ENCODE peak calls at places on chromosomes 11 and 22, in six cellular contexts. C, P, R, J, O and F are unnamed samples.

GRCh38 chr11:2156416-2157182 is 4.4 kb downstream of the INS start:
- DNase-seq in C (peak; percentile 17), P (peak; percentile 76), R (peak; percentile 76), J (no peak), O (peak; percentile 49), F (peak; percentile 71)

GRCh38 chr22:32618461-32619140 is 144.0 kb downstream of the FBXO7 start:
- DNase-seq in C (no peak), P (no peak), R (no peak), J (peak; percentile 90), O (no peak), F (no peak)

GRCh38 chr11:73414977-73415492 is 38.8 kb downstream of the RELT start:
- DNase-seq in C (peak; percentile 77), P (no peak), R (no peak), J (no peak), O (no peak), F (peak; percentile 19)

GRCh38 chr11:10441652-10442503 is 13.2 kb upstream of the AMPD3 start:
- DNase-seq in C (peak; percentile 45), P (no peak), R (no peak), J (no peak), O (no peak), F (no peak)

GRCh38 chr22:31139866-31140716 is at the start of gene PLA2G3:
- DNase-seq in C (peak; percentile 65), P (peak; percentile 19), R (no peak), J (no peak), O (no peak), F (no peak)

GRCh38 chr11:12241401-12241800 is 131.0 kb downstream of the MICAL2 start:
- DNase-seq in C (no peak), P (no peak), R (no peak), J (no peak), O (no peak), F (no peak)

GRCh38 chr11:126443120-126443519 is 87.6 kb downstream of the ST3GAL4 start:
- DNase-seq in C (no peak), P (no peak), R (no peak), J (no peak), O (no peak), F (no peak)

GRCh38 chr11:77401486-77402217 is 72.2 kb downstream of the PAK1 start:
- DNase-seq in C (no peak), P (no peak), R (no peak), J (no peak), O (no peak), F (peak; percentile 16)

GRCh38 chr22:29202231-29203192 is 3.2 kb upstream of the EMID1 start:
- DNase-seq in C (peak; percentile 57), P (no peak), R (peak; percentile 77), J (no peak), O (peak; percentile 41), F (peak; percentile 20)

GRCh38 chr11:34259087-34259486 is 98.7 kb downstream of the ABTB2 start:
- DNase-seq in C (no peak), P (no peak), R (no peak), J (no peak), O (no peak), F (no peak)

GRCh38 chr11:61718613-61719302 is 33.7 kb upstream of the MYRF start:
- DNase-seq in C (peak; percentile 80), P (no peak), R (peak; percentile 72), J (peak; percentile 85), O (no peak), F (no peak)

GRCh38 chr11:24437123-24437522 is 59.7 kb upstream of the LUZP2 start:
- DNase-seq in C (no peak), P (no peak), R (no peak), J (no peak), O (no peak), F (no peak)

GRCh38 chr11:32311351-32312077 is 123.8 kb downstream of the WT1 start:
- DNase-seq in C (no peak), P (no peak), R (no peak), J (no peak), O (no peak), F (no peak)

GRCh38 chr22:29932121-29932520 is 49.1 kb downstream of the MTMR3 start:
- DNase-seq in C (no peak), P (no peak), R (no peak), J (no peak), O (no peak), F (no peak)

GRCh38 chr11:102047305-102047924 is at the start of gene CFAP300:
- DNase-seq in C (peak; percentile 71), P (peak; percentile 68), R (peak; percentile 96), J (peak; percentile 94), O (no peak), F (peak; percentile 86)

GRCh38 chr11:118366287-118366686 is 6.9 kb downstream of the UBE4A start:
- DNase-seq in C (no peak), P (no peak), R (no peak), J (no peak), O (no peak), F (no peak)

GRCh38 chr11:73308963-73309960 is 1.2 kb downstream of the ARHGEF17 start:
- DNase-seq in C (peak; percentile 98), P (peak; percentile 98), R (peak; percentile 96), J (peak; percentile 98), O (no peak), F (peak; percentile 97)

GRCh38 chr22:27201741-27202140 is 544.4 kb downstream of the MIAT start:
- DNase-seq in C (no peak), P (no peak), R (no peak), J (no peak), O (no peak), F (no peak)

GRCh38 chr22:50191041-50191740 is 5.5 kb downstream of the TRABD start:
- DNase-seq in C (no peak), P (no peak), R (peak; percentile 78), J (no peak), O (peak; percentile 94), F (no peak)

GRCh38 chr22:35467788-35468187 is 67.8 kb downstream of the MCM5 start:
- DNase-seq in C (peak; percentile 32), P (no peak), R (peak; percentile 80), J (peak; percentile 93), O (no peak), F (peak; percentile 61)

GRCh38 chr11:19073454-19074415 is 13.2 kb upstream of the MRGPRX2 start:
- DNase-seq in C (no peak), P (no peak), R (no peak), J (no peak), O (no peak), F (no peak)

GRCh38 chr22:23574877-23575276 is 5.2 kb downstream of the IGLL1 start:
- DNase-seq in C (no peak), P (no peak), R (peak; percentile 29), J (no peak), O (no peak), F (no peak)

GRCh38 chr11:77019976-77020591 is 14.1 kb upstream of the B3GNT6 start:
- DNase-seq in C (peak; percentile 62), P (peak; percentile 25), R (no peak), J (no peak), O (no peak), F (peak; percentile 34)

GRCh38 chr11:103537904-103538502 is 428.8 kb downstream of the DYNC2H1 start:
- DNase-seq in C (no peak), P (no peak), R (no peak), J (no peak), O (no peak), F (no peak)

GRCh38 chr22:39253427-39254070 is 8.8 kb upstream of the PDGFB start:
- DNase-seq in C (peak; percentile 88), P (peak; percentile 84), R (peak; percentile 79), J (no peak), O (no peak), F (peak; percentile 79)
- H3K4me3 ChIP-seq in C (no peak overlapping the region), P (peak overlapping the region; percentile 33), R (no peak overlapping the region), J (peak overlapping the region; percentile 15), O (no peak overlapping the region), F (no peak overlapping the region)

DNA sequence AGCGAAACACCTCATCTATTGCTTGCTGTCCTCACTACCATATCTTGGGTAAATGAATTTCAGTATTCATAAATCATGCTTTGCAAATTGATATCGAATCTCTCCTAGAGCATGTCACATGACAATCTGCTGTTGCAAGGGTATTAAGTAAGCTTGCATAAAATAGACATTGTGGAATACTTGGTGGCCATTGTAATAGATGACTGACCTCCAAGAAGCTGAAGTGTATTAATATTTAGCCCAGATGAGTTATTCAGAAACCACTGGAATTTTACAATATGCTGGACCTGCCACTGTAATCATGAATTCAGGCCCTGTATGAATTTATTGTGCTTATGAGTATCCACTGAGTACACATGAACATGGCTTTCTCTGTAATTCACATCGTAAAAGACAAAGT is 289.7 kb upstream of the ARHGAP42 start:
- DNase-seq in C (no peak), P (no peak), R (no peak), J (no peak), O (no peak), F (no peak)
- H3K9me3 ChIP-seq in C (no peaks in the 10 kb centered on the region), P (no peaks in the 10 kb centered on the region), R (no peaks in the 10 kb centered on the region), J (no peaks in the 10 kb centered on the region), O (no peaks in the 10 kb centered on the region), F (no peaks in the 10 kb centered on the region)

DNA sequence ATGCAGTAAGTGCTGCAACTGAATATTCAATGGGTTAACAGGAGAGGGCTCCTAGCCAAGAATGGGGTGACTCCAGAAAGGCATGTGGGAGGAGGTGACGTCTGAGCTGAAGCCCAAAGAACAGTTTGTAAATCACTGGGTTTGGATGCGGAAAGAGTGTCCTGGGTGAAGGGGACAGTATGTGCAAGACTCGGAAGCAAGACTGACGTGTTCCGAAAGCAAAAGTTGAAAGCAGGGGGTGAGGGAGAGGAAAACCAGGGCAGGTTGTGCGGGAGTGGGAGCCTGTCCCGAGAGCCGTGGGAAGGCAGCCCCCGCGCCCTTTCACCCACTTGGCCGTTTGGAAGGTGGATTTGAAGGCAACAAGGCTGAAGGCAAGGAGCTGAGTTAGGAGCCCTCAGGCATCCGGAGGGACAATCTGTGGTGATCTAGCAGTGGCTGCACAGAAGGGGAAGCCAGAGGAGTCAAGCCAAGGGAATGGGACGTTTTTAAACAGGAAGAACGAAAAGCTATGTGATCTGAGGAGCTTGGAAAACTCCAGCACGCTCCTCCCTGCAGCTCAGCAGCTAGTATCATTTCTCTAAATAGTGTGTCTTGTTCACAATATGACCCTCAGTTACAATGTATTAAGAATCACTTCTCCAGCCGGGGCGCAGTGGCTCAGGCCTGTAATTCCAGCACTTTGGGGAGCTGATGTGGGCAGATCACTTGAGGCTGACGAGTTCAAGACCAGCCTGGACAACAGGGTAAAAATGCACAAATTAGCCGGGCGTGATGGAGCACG is 7.7 kb downstream of the SLC25A18 start:
- DNase-seq in C (peak; percentile 81), P (peak; percentile 39), R (no peak), J (peak; percentile 98), O (no peak), F (peak; percentile 50)
- H3K4me3 ChIP-seq in C (no peak overlapping the region), P (no peak overlapping the region), R (peak overlapping the region; percentile 14), J (peak overlapping the region; percentile 41), O (no peak overlapping the region), F (no peak overlapping the region)

DNA sequence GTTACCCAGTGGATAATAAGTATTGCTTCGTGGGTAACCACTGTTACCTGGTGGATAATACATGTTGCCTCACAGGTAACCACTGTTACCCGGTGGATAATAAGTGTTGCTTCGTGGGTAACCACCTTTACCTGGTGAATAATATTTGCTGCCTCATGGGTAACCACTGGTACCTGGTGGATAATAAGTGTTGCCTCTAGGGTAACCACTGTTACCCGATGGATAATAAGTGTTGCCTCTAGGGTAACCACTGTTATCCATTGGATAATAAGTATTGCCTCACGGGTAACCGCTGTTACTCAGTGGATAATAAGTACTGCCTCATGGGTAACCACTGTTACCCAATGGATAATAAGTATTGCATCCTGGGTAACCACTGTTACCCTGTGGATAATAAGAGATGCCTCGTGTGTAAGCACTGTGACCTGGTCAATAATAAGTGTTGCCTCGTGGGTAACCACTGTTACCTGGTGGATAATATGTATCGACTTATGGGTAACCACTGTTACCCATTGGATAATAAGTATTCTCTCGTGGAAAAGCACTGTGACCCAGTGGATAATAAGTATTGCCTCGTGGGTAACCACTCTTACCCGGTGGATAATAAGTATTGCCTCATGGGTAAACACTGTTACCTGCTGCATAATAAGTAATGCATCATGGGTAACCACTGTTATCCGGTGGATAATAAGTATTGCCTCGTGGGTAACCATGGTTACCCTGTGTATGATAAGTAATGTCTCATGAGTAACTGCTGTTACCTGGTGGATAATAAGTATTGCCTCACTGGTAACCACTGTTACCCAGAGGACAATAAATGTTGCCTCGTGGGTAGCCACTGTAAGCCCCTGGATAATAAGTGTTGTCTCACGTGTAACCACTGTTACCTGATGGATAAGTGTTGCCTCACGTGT is 20.1 kb upstream of the NXPE4 start:
- DNase-seq in C (no peak), P (no peak), R (no peak), J (no peak), O (no peak), F (no peak)
- H3K9me3 ChIP-seq in C (no peaks in the 10 kb centered on the region), P (no peaks in the 10 kb centered on the region), R (no peaks in the 10 kb centered on the region), J (peaks cover 10% of the 10 kb centered on the region), O (peaks cover 6% of the 10 kb centered on the region), F (no peaks in the 10 kb centered on the region)